ENCODE peak calls at places on chromosome 9, in six cellular contexts. O is GM23248; Z is small intestine; U is prostate gland; J is heart right ventricle; F is naive thymus-derived CD4-positive, alpha-beta T cell. S is an unnamed sample.

GRCh38 chr9:34171753-34172535 is 6.9 kb upstream of the UBAP1 start:
- DNase-seq in O (no peak), Z (peak), U (no peak), J (no peak), F (peak), S (peak)

GRCh38 chr9:124652203-124652992 is 118.7 kb downstream of the NR6A1 start:
- DNase-seq in O (peak), Z (peak), U (no peak), J (no peak), F (no peak), S (no peak)

GRCh38 chr9:806285-807156 is 35.0 kb upstream of the DMRT1 start:
- DNase-seq in O (peak), Z (peak), U (no peak), J (no peak), F (peak), S (no peak)

GRCh38 chr9:116479967-116480366 is 207.1 kb upstream of the TRIM32 start:
- DNase-seq in O (no peak), Z (no peak), U (no peak), J (no peak), F (no peak), S (no peak)

GRCh38 chr9:87160148-87161107 is 213.1 kb upstream of the GAS1 start:
- DNase-seq in O (no peak), Z (no peak), U (no peak), J (no peak), F (no peak), S (no peak)

GRCh38 chr9:30978000-30978399 is 1406.4 kb upstream of the ACO1 start:
- DNase-seq in O (no peak), Z (no peak), U (no peak), J (no peak), F (no peak), S (no peak)

GRCh38 chr9:133717113-133718031 is 20.8 kb downstream of the SARDH start:
- DNase-seq in O (no peak), Z (no peak), U (no peak), J (peak), F (no peak), S (no peak)

GRCh38 chr9:92171281-92171680 is 56.1 kb upstream of the SPTLC1 start:
- DNase-seq in O (no peak), Z (no peak), U (no peak), J (no peak), F (no peak), S (no peak)

GRCh38 chr9:98993570-98993945 is 49.9 kb downstream of the COL15A1 start:
- DNase-seq in O (no peak), Z (peak), U (no peak), J (peak), F (no peak), S (no peak)

GRCh38 chr9:79663878-79664277 is 92.1 kb downstream of the TLE4 start:
- DNase-seq in O (peak), Z (no peak), U (no peak), J (no peak), F (no peak), S (no peak)

GRCh38 chr9:69949396-69949795 is 94.3 kb upstream of the MAMDC2 start:
- DNase-seq in O (peak), Z (no peak), U (no peak), J (no peak), F (no peak), S (no peak)

GRCh38 chr9:123957168-123957721 is 27.3 kb upstream of the DENND1A start:
- DNase-seq in O (no peak), Z (no peak), U (no peak), J (no peak), F (no peak), S (no peak)

DNA sequence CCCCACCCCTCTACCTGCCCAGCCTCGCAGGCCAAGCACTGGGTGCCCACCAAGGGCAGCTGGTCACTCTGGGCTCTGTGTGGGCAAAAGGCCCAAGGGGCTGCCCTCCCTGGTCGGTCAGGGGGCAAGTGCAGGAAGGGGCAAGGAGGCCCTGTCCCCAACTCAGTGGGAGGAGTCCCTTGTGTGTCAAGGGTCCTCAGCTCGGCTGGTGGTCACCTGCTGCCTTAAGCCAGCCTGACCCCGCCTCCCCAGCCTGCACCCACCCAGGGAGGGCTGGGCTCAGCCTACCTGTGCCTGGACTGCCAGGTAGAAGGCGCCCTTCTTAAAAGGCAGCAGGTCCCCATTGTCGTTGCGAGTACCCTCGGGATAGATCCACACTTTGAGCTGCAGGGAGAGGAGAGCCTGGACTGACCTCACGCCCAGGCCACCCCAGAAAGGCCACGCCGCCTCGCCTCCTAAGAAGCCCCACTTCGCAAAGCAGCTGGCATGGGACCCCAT is 10.9 kb downstream of the AGPAT2 start:
- DNase-seq in O (no peak), Z (no peak), U (no peak), J (no peak), F (no peak), S (no peak)
- H3K27ac ChIP-seq in O (no peak), Z (peak), U (no peak), J (no peak), F (no peak), S (no peak)

GRCh38 chr9:7216004-7216821 is 458.4 kb downstream of the KDM4C start:
- DNase-seq in O (peak), Z (no peak), U (no peak), J (no peak), F (no peak), S (no peak)
- H3K27ac ChIP-seq in O (no peak), Z (no peak), U (no peak), J (no peak), F (no peak), S (no peak)

DNA sequence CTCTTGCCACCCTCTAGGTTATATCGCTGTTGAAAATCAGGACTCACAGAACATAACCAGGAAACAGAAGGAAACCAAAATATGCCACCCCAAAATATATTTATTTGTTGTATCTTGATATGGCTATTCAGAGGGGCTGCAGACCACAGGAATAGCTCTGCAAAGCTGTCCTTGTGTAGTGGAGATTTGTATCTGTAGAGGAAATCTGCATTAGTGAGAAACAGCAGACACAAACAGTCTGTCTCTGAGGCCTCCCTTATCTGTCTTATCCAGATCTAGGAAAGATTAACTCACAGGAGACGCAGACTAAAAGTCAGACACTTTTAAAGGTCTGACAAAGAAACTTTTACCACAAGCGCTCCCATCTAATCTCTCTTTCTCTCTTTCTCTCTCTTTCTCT is 54.1 kb upstream of the CEMIP2 start:
- DNase-seq in O (no peak), Z (no peak), U (no peak), J (no peak), F (no peak), S (no peak)
- H3K27ac ChIP-seq in O (no peak), Z (no peak), U (no peak), J (no peak), F (no peak), S (peak)

GRCh38 chr9:121160025-121160424 is 41.6 kb downstream of the RAB14 start:
- DNase-seq in O (no peak), Z (no peak), U (no peak), J (no peak), F (no peak), S (no peak)
- H3K27ac ChIP-seq in O (no peak), Z (no peak), U (no peak), J (no peak), F (peak), S (no peak)

DNA sequence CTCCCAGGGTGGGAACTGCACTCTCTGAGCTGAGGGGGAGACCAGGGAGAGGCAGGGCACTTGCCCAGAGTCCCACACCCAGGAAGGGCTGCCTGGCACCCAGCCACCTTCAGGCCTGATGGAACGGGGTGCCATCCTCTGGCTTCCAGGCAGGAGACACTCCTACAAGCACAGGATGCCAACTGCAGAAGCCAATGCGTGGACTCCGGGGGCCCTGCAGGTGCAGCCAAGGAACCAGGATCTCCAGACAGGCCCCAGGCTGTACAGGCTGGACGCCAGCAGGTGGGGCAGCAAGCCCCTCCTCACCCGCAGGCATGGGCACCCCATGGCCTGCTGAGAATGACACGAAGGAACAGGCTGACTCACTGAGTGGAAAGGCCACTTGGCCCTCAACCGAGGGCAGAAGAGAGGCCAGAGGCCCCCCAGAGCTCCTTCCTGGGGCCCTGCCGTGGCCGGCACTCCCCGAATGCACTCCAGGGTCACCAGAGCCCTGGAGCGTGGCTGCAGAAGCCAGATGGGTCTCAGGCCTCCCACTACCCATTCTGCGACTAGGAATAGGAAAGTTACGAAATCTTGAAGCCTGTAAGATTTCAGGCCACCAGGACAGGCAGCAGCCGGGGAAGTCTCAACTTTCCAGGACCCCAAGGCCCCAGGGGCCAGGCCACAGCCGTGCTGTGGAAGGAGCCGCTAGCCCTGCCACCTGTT is 15.7 kb downstream of the NACC2 start:
- DNase-seq in O (no peak), Z (no peak), U (no peak), J (peak), F (no peak), S (no peak)
- H3K27ac ChIP-seq in O (no peak), Z (no peak), U (peak), J (peak), F (no peak), S (peak)

DNA sequence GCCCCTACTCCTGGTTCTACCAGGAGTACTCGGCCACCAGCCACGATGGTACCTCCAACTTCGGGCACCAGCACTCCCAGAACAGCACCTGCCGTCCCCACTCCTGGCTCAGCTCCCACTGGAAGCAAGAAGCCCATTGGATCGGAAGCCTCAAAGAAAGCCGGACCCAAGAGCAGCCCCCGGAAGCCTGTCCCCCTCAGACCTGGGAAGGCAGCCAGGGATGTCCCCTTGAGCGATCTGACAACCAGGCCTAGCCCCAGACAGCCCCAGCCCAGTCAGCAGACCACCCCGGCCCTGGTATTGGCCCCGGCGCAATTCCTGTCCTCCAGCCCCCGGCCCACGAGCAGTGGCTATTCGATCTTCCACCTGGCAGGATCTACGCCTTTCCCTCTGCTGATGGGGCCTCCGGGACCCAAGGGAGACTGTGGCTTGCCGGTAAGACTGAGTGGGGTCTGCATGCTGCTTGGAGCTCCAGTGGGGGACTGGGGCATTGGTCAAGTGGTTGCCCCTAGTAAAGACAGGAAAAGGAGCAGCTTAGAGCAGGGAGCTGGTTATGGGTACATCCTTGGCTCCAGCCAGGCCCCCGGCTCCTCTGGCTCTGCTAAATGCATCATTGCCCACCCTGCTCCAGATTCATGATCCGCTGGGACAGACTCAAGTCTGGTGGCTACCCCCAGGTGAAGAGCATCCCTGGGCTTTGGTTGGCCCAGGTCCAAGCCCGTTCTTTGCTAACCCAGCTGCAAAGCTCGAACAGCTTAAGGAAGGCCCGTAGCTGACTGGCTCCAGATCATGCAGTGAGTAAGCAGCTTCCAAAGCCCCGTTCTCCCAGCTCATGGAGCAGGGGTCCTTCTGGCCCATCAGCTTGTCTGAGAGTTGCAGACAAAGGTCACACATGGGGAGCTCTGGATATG is 13.9 kb downstream of the COL27A1 start:
- DNase-seq in O (no peak), Z (no peak), U (no peak), J (no peak), F (no peak), S (no peak)
- H3K27ac ChIP-seq in O (no peak), Z (no peak), U (no peak), J (no peak), F (no peak), S (no peak)

GRCh38 chr9:105330201-105330600 is 85.8 kb downstream of the SLC44A1 start:
- DNase-seq in O (peak), Z (no peak), U (no peak), J (no peak), F (no peak), S (no peak)
- H3K27ac ChIP-seq in O (peak), Z (no peak), U (no peak), J (no peak), F (no peak), S (peak)

DNA sequence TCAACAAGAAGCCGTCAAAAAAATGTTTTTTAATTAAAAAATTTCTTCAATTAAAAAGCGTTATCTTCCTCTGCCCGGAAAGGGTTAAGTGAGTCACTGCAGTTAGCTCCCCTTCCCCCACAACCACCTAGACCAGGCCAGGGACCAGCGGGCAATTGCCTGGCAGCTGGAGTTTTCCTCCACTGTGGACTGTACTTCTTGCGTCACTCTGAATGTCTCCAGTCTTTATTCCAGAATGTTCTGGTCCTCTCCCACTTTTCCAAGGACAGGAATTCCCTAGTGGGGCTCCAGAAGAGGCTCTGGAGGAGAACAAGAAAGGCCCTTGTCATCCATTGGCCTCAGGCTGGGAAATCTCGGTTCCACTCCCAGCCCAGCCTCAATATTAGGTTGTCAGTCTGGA is 114.0 kb downstream of the C9orf50 start:
- DNase-seq in O (peak), Z (no peak), U (no peak), J (no peak), F (no peak), S (no peak)
- H3K27ac ChIP-seq in O (no peak), Z (no peak), U (no peak), J (no peak), F (no peak), S (no peak)

GRCh38 chr9:3696368-3696767 is 170.6 kb upstream of the RFX3 start:
- DNase-seq in O (no peak), Z (no peak), U (no peak), J (no peak), F (no peak), S (no peak)

GRCh38 chr9:3700772-3701171 is 175.0 kb upstream of the RFX3 start:
- DNase-seq in O (no peak), Z (no peak), U (no peak), J (no peak), F (no peak), S (no peak)

GRCh38 chr9:3698531-3698930 is 172.7 kb upstream of the RFX3 start:
- DNase-seq in O (no peak), Z (no peak), U (no peak), J (no peak), F (no peak), S (no peak)

GRCh38 chr9:3704890-3705289 is 179.1 kb upstream of the RFX3 start:
- DNase-seq in O (no peak), Z (no peak), U (no peak), J (no peak), F (no peak), S (no peak)

DNA sequence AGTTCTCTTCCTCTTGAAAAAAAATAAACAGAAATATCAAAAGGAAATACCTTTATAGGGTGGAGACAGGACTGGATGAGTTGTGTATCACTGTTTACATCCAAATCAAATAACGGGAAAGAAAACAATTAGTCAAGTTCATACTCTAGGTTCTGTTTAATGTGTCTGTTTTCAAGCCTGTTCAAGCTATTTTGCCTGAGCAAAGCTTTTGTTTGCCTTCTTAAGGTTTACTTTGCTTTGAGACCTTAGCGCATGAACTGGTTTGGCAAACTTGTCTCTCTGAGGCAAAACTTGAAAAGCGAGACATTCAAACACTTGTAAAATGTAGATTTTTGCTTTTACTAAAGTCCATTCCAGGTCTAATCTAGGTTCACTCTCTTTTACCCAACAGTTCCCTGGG is 174.1 kb upstream of the RFX3 start:
- DNase-seq in O (no peak), Z (no peak), U (peak), J (no peak), F (no peak), S (no peak)
- H3K27ac ChIP-seq in O (no peak), Z (no peak), U (peak), J (no peak), F (no peak), S (no peak)

S was measured in substantia nigra.